ENCODE peak calls at places on chromosomes 5 and 9, in four cellular contexts. P is HCT116, U is CD14-positive monocyte, S is stomach. F is an unnamed sample.

GRCh38 chr9:35726876-35727438 is 5.0 kb downstream of the TLN1 start:
- DNase-seq in P (no peak), U (no peak), S (no peak), F (no peak)

GRCh38 chr9:12916037-12916436 is 141.2 kb downstream of the LURAP1L start:
- DNase-seq in P (peak), U (no peak), S (no peak), F (no peak)

GRCh38 chr9:15155826-15156225 is 151.2 kb downstream of the TTC39B start:
- DNase-seq in P (no peak), U (no peak), S (no peak), F (no peak)

GRCh38 chr5:126360467-126360866 is 62.7 kb upstream of the GRAMD2B start:
- DNase-seq in P (no peak), U (no peak), S (no peak), F (no peak)

GRCh38 chr5:31066655-31067328 is 126.7 kb upstream of the CDH6 start:
- DNase-seq in P (no peak), U (no peak), S (no peak), F (no peak)

GRCh38 chr9:115757461-115757860 is 396.1 kb upstream of the PAPPA start:
- DNase-seq in P (no peak), U (no peak), S (no peak), F (no peak)

GRCh38 chr9:89743576-89744254 is 138.9 kb downstream of the GADD45G start:
- DNase-seq in P (no peak), U (no peak), S (no peak), F (no peak)

GRCh38 chr5:115831163-115831768 is 10.1 kb downstream of the ATG12 start:
- DNase-seq in P (no peak), U (no peak), S (no peak), F (no peak)

GRCh38 chr9:5493597-5494511 is 16.5 kb upstream of the PDCD1LG2 start:
- DNase-seq in P (no peak), U (peak), S (no peak), F (no peak)

GRCh38 chr5:99553411-99553810 is 624.6 kb upstream of the CHD1 start:
- DNase-seq in P (no peak), U (no peak), S (no peak), F (no peak)

GRCh38 chr5:57174128-57174849 is 430 bp downstream of the GPBP1 start:
- DNase-seq in P (no peak), U (no peak), S (peak), F (no peak)

GRCh38 chr5:56202483-56202882 is 30.6 kb downstream of the ANKRD55 start:
- DNase-seq in P (no peak), U (no peak), S (no peak), F (no peak)

GRCh38 chr9:111195779-111196178 is 134.2 kb downstream of the OR2K2 start:
- DNase-seq in P (no peak), U (no peak), S (no peak), F (no peak)

GRCh38 chr9:82560457-82560904 is 502.5 kb downstream of the RASEF start:
- DNase-seq in P (no peak), U (no peak), S (peak), F (no peak)

GRCh38 chr5:135248801-135249231 is 150.2 kb downstream of the MACROH2A1 start:
- DNase-seq in P (no peak), U (no peak), S (peak), F (peak)

GRCh38 chr9:105405514-105406131 is 42.2 kb upstream of the FSD1L start:
- DNase-seq in P (no peak), U (no peak), S (no peak), F (no peak)

GRCh38 chr5:133287500-133287899 is 235.7 kb downstream of the HSPA4 start:
- DNase-seq in P (peak), U (no peak), S (peak), F (no peak)

GRCh38 chr5:53987091-53987490 is 323.3 kb downstream of the ARL15 start:
- DNase-seq in P (no peak), U (no peak), S (no peak), F (no peak)

GRCh38 chr9:116358251-116358650 is 204.7 kb downstream of the PAPPA start:
- DNase-seq in P (no peak), U (no peak), S (no peak), F (no peak)

GRCh38 chr9:126470251-126470993 is 143.3 kb upstream of the LMX1B start:
- DNase-seq in P (no peak), U (peak), S (no peak), F (no peak)

GRCh38 chr9:70421272-70422180 is 7.1 kb upstream of the KLF9 start:
- DNase-seq in P (no peak), U (no peak), S (no peak), F (no peak)

GRCh38 chr5:19987594-19988345 is at the start of gene CDH18:
- DNase-seq in P (no peak), U (no peak), S (peak), F (peak)

GRCh38 chr5:168798065-168799023 is 219.2 kb upstream of the PANK3 start:
- DNase-seq in P (no peak), U (no peak), S (no peak), F (no peak)

GRCh38 chr5:76715734-76716455 is at the start of gene F2R:
- DNase-seq in P (no peak), U (no peak), S (peak), F (no peak)

GRCh38 chr9:134220311-134220710 is 55.9 kb upstream of the RNU6ATAC start:
- DNase-seq in P (no peak), U (no peak), S (no peak), F (peak)

GRCh38 chr5:115962565-115963402 is 509 bp downstream of the LVRN start:
- DNase-seq in P (no peak), U (no peak), S (no peak), F (peak)

GRCh38 chr9:138064547-138064946 is 187.0 kb downstream of the CACNA1B start:
- DNase-seq in P (no peak), U (no peak), S (no peak), F (no peak)

GRCh38 chr5:63958654-63959053 is 3.6 kb downstream of the HTR1A start:
- DNase-seq in P (no peak), U (no peak), S (no peak), F (no peak)

GRCh38 chr5:33170414-33170813 is 270.4 kb upstream of the TARS1 start:
- DNase-seq in P (no peak), U (no peak), S (no peak), F (no peak)

GRCh38 chr5:132681983-132682382 is 8.2 kb downstream of the IL4 start:
- DNase-seq in P (no peak), U (no peak), S (no peak), F (no peak)

GRCh38 chr5:178532236-178532635 is 58.0 kb downstream of the COL23A1 start:
- DNase-seq in P (no peak), U (no peak), S (no peak), F (no peak)

GRCh38 chr9:32579706-32580331 is 6.9 kb upstream of the NDUFB6 start:
- DNase-seq in P (peak), U (no peak), S (peak), F (no peak)

GRCh38 chr9:4962085-4962484 is 23.0 kb upstream of the JAK2 start:
- DNase-seq in P (no peak), U (no peak), S (no peak), F (no peak)

GRCh38 chr5:141523991-141524390 is 35.1 kb downstream of the PCDHGC5 start:
- DNase-seq in P (no peak), U (no peak), S (no peak), F (no peak)

GRCh38 chr5:121851643-121852574 is at the start of gene FTMT:
- DNase-seq in P (no peak), U (no peak), S (no peak), F (no peak)

GRCh38 chr5:136686192-136686872 is 321.0 kb upstream of the TRPC7 start:
- DNase-seq in P (no peak), U (no peak), S (no peak), F (no peak)
- TF ChIP-seq CTCF in P (peak), U (no peak), S (no peak), F (peak)

GRCh38 chr5:4698596-4698995 is 441.5 kb upstream of the ADAMTS16 start:
- DNase-seq in P (no peak), U (no peak), S (no peak), F (no peak)

GRCh38 chr5:4700886-4701285 is 439.2 kb upstream of the ADAMTS16 start:
- DNase-seq in P (no peak), U (no peak), S (no peak), F (no peak)

GRCh38 chr5:4699592-4699991 is 440.5 kb upstream of the ADAMTS16 start:
- DNase-seq in P (no peak), U (no peak), S (no peak), F (no peak)

GRCh38 chr5:4700082-4700481 is 440.0 kb upstream of the ADAMTS16 start:
- DNase-seq in P (no peak), U (no peak), S (no peak), F (no peak)
- TF ChIP-seq CTCF in P (no peak), U (no peak), S (no peak), F (peak)

GRCh38 chr9:2241875-2242741 is 227.0 kb downstream of the SMARCA2 start:
- DNase-seq in P (peak), U (peak), S (peak), F (peak)

GRCh38 chr9:2235623-2236022 is 220.5 kb downstream of the SMARCA2 start:
- DNase-seq in P (no peak), U (no peak), S (no peak), F (no peak)

GRCh38 chr9:2243666-2244555 is 228.8 kb downstream of the SMARCA2 start:
- DNase-seq in P (no peak), U (no peak), S (no peak), F (no peak)

GRCh38 chr9:2242778-2243395 is 227.7 kb downstream of the SMARCA2 start:
- DNase-seq in P (no peak), U (no peak), S (peak), F (no peak)

GRCh38 chr9:2241461-2241874 is 226.3 kb downstream of the SMARCA2 start:
- DNase-seq in P (no peak), U (no peak), S (no peak), F (no peak)
- TF ChIP-seq CTCF in P (peak), U (peak), S (no peak), F (peak)

GRCh38 chr9:92455217-92455616 is 27.1 kb downstream of the ASPN start:
- DNase-seq in P (peak), U (no peak), S (no peak), F (no peak)
- TF ChIP-seq CTCF in P (peak), U (no peak), S (no peak), F (peak)

GRCh38 chr9:88672874-88673695 is 138.1 kb downstream of the NXNL2 start:
- DNase-seq in P (no peak), U (no peak), S (no peak), F (no peak)
- TF ChIP-seq CTCF in P (no peak), U (no peak), S (no peak), F (no peak)

GRCh38 chr5:103829585-103829984 is 267.0 kb upstream of the NUDT12 start:
- DNase-seq in P (no peak), U (no peak), S (no peak), F (no peak)
- TF ChIP-seq CTCF in P (peak), U (no peak), S (no peak), F (peak)

DNA sequence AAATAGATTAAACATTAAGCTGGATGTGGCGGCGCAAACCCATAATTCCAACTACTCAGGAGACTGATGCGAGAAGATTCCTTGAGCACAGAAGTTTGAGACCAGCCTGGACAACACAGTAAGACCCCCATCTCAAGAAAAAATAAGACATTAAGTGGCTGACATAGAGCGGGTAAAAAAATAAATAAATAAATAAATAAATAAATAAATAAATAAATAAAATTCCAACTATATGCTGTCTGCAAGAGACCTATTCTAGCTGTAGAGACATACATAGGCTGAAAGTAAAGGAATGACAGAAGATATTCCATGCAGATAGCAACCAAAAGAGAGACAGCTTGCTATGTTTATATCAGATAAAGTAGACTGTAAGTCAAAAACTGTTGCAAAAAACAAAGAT is 17.4 kb upstream of the SH3TC2 start:
- DNase-seq in P (no peak), U (no peak), S (no peak), F (no peak)
- TF ChIP-seq CTCF in P (no peak), U (no peak), S (no peak), F (no peak)

DNA sequence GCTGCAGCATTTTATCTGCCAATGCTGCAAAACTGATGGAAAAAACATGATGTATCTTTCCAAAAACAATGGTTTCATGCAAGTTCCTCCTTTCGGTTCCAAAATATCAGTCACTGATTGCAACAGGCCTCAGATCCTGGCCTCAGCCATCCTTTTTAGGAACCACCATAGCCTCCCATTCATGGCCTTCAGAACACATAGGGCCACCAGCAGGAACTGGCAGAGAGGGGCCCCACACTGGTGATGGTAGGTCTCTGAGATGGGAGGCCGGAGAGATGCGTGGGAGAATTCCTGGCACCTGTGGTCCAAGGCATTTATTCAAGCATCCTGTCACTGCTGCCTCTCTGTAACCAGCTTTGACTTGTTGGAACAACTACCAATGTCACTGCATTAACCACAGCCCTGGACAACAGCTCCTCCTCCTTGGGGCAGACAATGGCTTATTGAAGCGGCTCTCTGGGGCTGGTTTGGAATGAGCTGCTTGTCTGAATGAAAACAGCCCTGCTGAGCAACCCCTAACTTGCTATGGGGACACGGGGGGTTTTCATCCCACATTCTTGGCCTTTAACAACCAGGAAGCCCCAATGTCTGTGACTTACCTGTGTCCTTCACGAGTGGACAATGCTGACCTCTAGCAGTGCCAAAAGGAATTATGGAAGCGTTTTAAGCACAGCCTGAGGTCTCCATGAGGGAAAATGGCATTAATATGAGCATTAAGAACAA is 108.1 kb downstream of the LHFPL2 start:
- DNase-seq in P (no peak), U (peak), S (no peak), F (no peak)
- TF ChIP-seq CTCF in P (no peak), U (no peak), S (no peak), F (peak)

GRCh38 chr5:173597304-173597703 is 19.1 kb downstream of the BOD1 start:
- DNase-seq in P (no peak), U (no peak), S (no peak), F (no peak)

GRCh38 chr5:173598686-173599085 is 17.8 kb downstream of the BOD1 start:
- DNase-seq in P (no peak), U (no peak), S (no peak), F (no peak)

GRCh38 chr5:173604141-173604540 is 12.3 kb downstream of the BOD1 start:
- DNase-seq in P (no peak), U (no peak), S (no peak), F (no peak)

GRCh38 chr5:173602423-173602822 is 14.0 kb downstream of the BOD1 start:
- DNase-seq in P (no peak), U (no peak), S (no peak), F (no peak)
- TF ChIP-seq CTCF in P (no peak), U (no peak), S (no peak), F (no peak)

F was measured in chondrocyte.